ENCODE peak calls at places on chromosomes 7 and 10, in seven cellular contexts. S, B, D, C, Y, I and U are unnamed samples.

GRCh38 chr7:107037866-107038598 is 6.5 kb upstream of the PRKAR2B start:
- DNase-seq in B (no peak), I (no peak), S (no peak), C (no peak), D (no peak), Y (no peak), U (no peak)

GRCh38 chr7:16423761-16424160 is 2.4 kb upstream of the CRPPA start:
- DNase-seq in C (no peak), B (no peak), I (no peak), D (no peak), S (no peak), Y (no peak), U (no peak)

GRCh38 chr7:142338633-142339501 is 81.0 kb upstream of the PRSS58 start:
- DNase-seq in Y (no peak), D (no peak), C (no peak), I (no peak), S (no peak), B (no peak), U (no peak)

GRCh38 chr7:54817125-54817524 is 58.1 kb upstream of the SEC61G start:
- DNase-seq in C (no peak), S (no peak), I (no peak), Y (no peak), D (no peak), B (no peak), U (no peak)

GRCh38 chr10:60434418-60435046 is 44.9 kb upstream of the ANK3 start:
- DNase-seq in S (no peak), D (no peak), B (no peak), Y (no peak), I (no peak), C (no peak), U (no peak)

GRCh38 chr7:155007947-155008346 is 5.0 kb upstream of the PAXIP1 start:
- DNase-seq in B (no peak), C (no peak), Y (no peak), D (no peak), S (no peak), I (no peak), U (no peak)

GRCh38 chr7:102028206-102028826 is 210.9 kb downstream of the CUX1 start:
- DNase-seq in B (no peak), D (no peak), Y (peak), C (no peak), I (no peak), S (no peak), U (no peak)

GRCh38 chr10:86391236-86391840 is 24.7 kb upstream of the GRID1 start:
- DNase-seq in D (no peak), Y (no peak), I (no peak), C (no peak), S (no peak), B (no peak), U (no peak)

GRCh38 chr10:131853610-131853964 is 47.2 kb upstream of the PPP2R2D start:
- DNase-seq in D (no peak), S (no peak), I (no peak), Y (peak), C (no peak), B (no peak), U (peak)

GRCh38 chr7:123594813-123595241 is 6.8 kb upstream of the ASB15 start:
- DNase-seq in D (no peak), C (no peak), B (no peak), I (no peak), Y (no peak), S (no peak), U (no peak)

GRCh38 chr7:21338728-21339164 is 89.1 kb upstream of the SP4 start:
- DNase-seq in B (peak), Y (no peak), S (no peak), I (peak), D (peak), C (peak), U (no peak)

GRCh38 chr10:124886195-124886594 is 55.7 kb upstream of the ZRANB1 start:
- DNase-seq in I (no peak), S (no peak), D (no peak), C (no peak), Y (peak), B (no peak), U (no peak)

GRCh38 chr10:45061982-45062381 is 61.3 kb downstream of the ZNF22 start:
- DNase-seq in B (no peak), S (no peak), D (no peak), C (no peak), I (no peak), Y (no peak), U (no peak)

GRCh38 chr7:133059263-133059662 is 22.6 kb downstream of the CHCHD3 start:
- DNase-seq in I (no peak), S (no peak), B (no peak), Y (no peak), D (no peak), C (no peak), U (no peak)

GRCh38 chr7:13745530-13745929 is 243.9 kb downstream of the ETV1 start:
- DNase-seq in B (no peak), C (no peak), D (no peak), Y (no peak), S (no peak), I (no peak), U (no peak)

GRCh38 chr10:123455861-123456260 is 210.3 kb upstream of the GPR26 start:
- DNase-seq in D (no peak), C (no peak), S (no peak), B (no peak), I (no peak), Y (no peak), U (no peak)

GRCh38 chr7:82723411-82723810 is 279.8 kb upstream of the CACNA2D1 start:
- DNase-seq in Y (no peak), D (no peak), I (no peak), B (no peak), C (no peak), S (no peak), U (no peak)

GRCh38 chr7:136685506-136685905 is 182.9 kb upstream of the CHRM2 start:
- DNase-seq in S (no peak), B (no peak), C (no peak), D (no peak), Y (no peak), I (no peak), U (no peak)

GRCh38 chr10:42753507-42754154 is 29.0 kb upstream of the BMS1 start:
- DNase-seq in C (no peak), B (no peak), Y (no peak), I (no peak), D (no peak), S (no peak), U (peak)

GRCh38 chr7:83794834-83795233 is 145.9 kb upstream of the SEMA3E start:
- DNase-seq in S (no peak), Y (no peak), D (no peak), I (no peak), B (no peak), C (no peak), U (no peak)

GRCh38 chr7:2954433-2954853 is 89.2 kb downstream of the CARD11 start:
- DNase-seq in B (no peak), C (no peak), I (no peak), D (no peak), Y (no peak), S (no peak), U (no peak)

GRCh38 chr7:116776610-116777289 is 85.6 kb upstream of the CAPZA2 start:
- DNase-seq in Y (no peak), S (no peak), C (no peak), B (no peak), I (no peak), D (no peak), U (no peak)

GRCh38 chr10:6187278-6187677 is 15.5 kb upstream of the PFKFB3 start:
- DNase-seq in I (no peak), Y (no peak), D (no peak), C (no peak), S (no peak), B (no peak), U (no peak)

GRCh38 chr10:58577394-58577793 is 64.7 kb downstream of the BICC1 start:
- DNase-seq in I (no peak), C (no peak), B (no peak), S (no peak), Y (no peak), D (no peak), U (no peak)

GRCh38 chr10:113108180-113108835 is 158.3 kb downstream of the TCF7L2 start:
- DNase-seq in Y (peak), C (peak), B (no peak), I (no peak), S (no peak), D (no peak), U (peak)

GRCh38 chr7:147088916-147089315 is 972.3 kb downstream of the CNTNAP2 start:
- DNase-seq in B (no peak), C (no peak), Y (no peak), I (no peak), S (no peak), D (no peak), U (no peak)

GRCh38 chr7:127652333-127653248 is 597 bp downstream of the SND1 start:
- DNase-seq in Y (no peak), S (no peak), B (no peak), C (no peak), D (no peak), I (no peak), U (no peak)